ENCODE peak calls at places on chromosomes 3 and 15, in four cellular contexts. One of them, this sample, is unnamed.

GRCh38 chr3:13497386-13497785 is 17.3 kb downstream of the HDAC11 start:
- DNase-seq in lower lobe of right lung: no peak
- DNase-seq in adrenal gland: no peak
- DNase-seq in GM23338: no peak
- DNase-seq in this sample: no peak

GRCh38 chr3:186931487-186932280 is 1.4 kb downstream of the ST6GAL1 start:
- DNase-seq in adrenal gland: no peak
- DNase-seq in GM23338: peak; percentile 67
- DNase-seq in lower lobe of right lung: peak; percentile 79
- DNase-seq in this sample: no peak

GRCh38 chr3:186236357-186237020 is 125.5 kb downstream of the DGKG start:
- DNase-seq in lower lobe of right lung: no peak
- DNase-seq in adrenal gland: no peak
- DNase-seq in GM23338: no peak
- DNase-seq in this sample: no peak

GRCh38 chr3:125110016-125110875 is 54.4 kb upstream of the HEG1 start:
- DNase-seq in GM23338: no peak
- DNase-seq in lower lobe of right lung: no peak
- DNase-seq in adrenal gland: no peak
- DNase-seq in this sample: no peak

GRCh38 chr3:125011941-125012340 is 43.9 kb downstream of the HEG1 start:
- DNase-seq in adrenal gland: no peak
- DNase-seq in GM23338: no peak
- DNase-seq in lower lobe of right lung: no peak
- DNase-seq in this sample: no peak

GRCh38 chr3:141710888-141711616 is 27.0 kb upstream of the RNF7 start:
- DNase-seq in GM23338: no peak
- DNase-seq in lower lobe of right lung: no peak
- DNase-seq in adrenal gland: peak; percentile 40
- DNase-seq in this sample: no peak

GRCh38 chr15:68679961-68680371 is 101.2 kb downstream of the CORO2B start:
- DNase-seq in adrenal gland: no peak
- DNase-seq in lower lobe of right lung: no peak
- DNase-seq in GM23338: no peak
- DNase-seq in this sample: no peak

GRCh38 chr3:152308475-152308844 is 39.7 kb downstream of the MBNL1 start:
- DNase-seq in adrenal gland: no peak
- DNase-seq in lower lobe of right lung: no peak
- DNase-seq in GM23338: no peak
- DNase-seq in this sample: no peak

GRCh38 chr15:34582461-34583357 is 742 bp downstream of the GOLGA8B start:
- DNase-seq in GM23338: peak; percentile 40
- DNase-seq in lower lobe of right lung: no peak
- DNase-seq in adrenal gland: peak; percentile 43
- DNase-seq in this sample: no peak

GRCh38 chr15:50280271-50280670 is 14.7 kb upstream of the HDC start:
- DNase-seq in GM23338: no peak
- DNase-seq in adrenal gland: no peak
- DNase-seq in lower lobe of right lung: no peak
- DNase-seq in this sample: no peak

GRCh38 chr3:51815614-51816013 is 36.6 kb upstream of the IQCF6 start:
- DNase-seq in adrenal gland: no peak
- DNase-seq in lower lobe of right lung: no peak
- DNase-seq in GM23338: no peak
- DNase-seq in this sample: no peak

GRCh38 chr3:66464512-66464894 is 36.3 kb downstream of the LRIG1 start:
- DNase-seq in GM23338: no peak
- DNase-seq in adrenal gland: no peak
- DNase-seq in lower lobe of right lung: no peak
- DNase-seq in this sample: no peak

GRCh38 chr15:84023636-84024035 is 211.9 kb upstream of the GOLGA6L4 start:
- DNase-seq in GM23338: peak; percentile 70
- DNase-seq in lower lobe of right lung: no peak
- DNase-seq in adrenal gland: no peak
- DNase-seq in this sample: no peak

GRCh38 chr3:43998374-43998840 is 243.3 kb upstream of the TOPAZ1 start:
- DNase-seq in adrenal gland: no peak
- DNase-seq in lower lobe of right lung: peak; percentile 45
- DNase-seq in GM23338: peak; percentile 57
- DNase-seq in this sample: no peak

GRCh38 chr15:57708047-57708446 is 1.5 kb downstream of the POLR2M start:
- DNase-seq in GM23338: no peak
- DNase-seq in adrenal gland: no peak
- DNase-seq in lower lobe of right lung: no peak
- DNase-seq in this sample: no peak

GRCh38 chr3:134066539-134067310 is 37.0 kb upstream of the SLCO2A1 start:
- DNase-seq in lower lobe of right lung: no peak
- DNase-seq in GM23338: no peak
- DNase-seq in adrenal gland: no peak
- DNase-seq in this sample: no peak

GRCh38 chr3:46191730-46192129 is 16.4 kb downstream of the CCR1 start:
- DNase-seq in GM23338: no peak
- DNase-seq in lower lobe of right lung: no peak
- DNase-seq in adrenal gland: no peak
- DNase-seq in this sample: no peak

GRCh38 chr3:113103588-113103987 is 107.8 kb upstream of the BOC start:
- DNase-seq in GM23338: no peak
- DNase-seq in adrenal gland: no peak
- DNase-seq in lower lobe of right lung: no peak
- DNase-seq in this sample: no peak

GRCh38 chr3:51434746-51435323 is 43.8 kb downstream of the RBM15B start:
- DNase-seq in adrenal gland: peak; percentile 37
- DNase-seq in lower lobe of right lung: no peak
- DNase-seq in GM23338: peak; percentile 84
- DNase-seq in this sample: no peak

GRCh38 chr15:27268923-27269322 is 297.9 kb downstream of the GABRG3 start:
- DNase-seq in lower lobe of right lung: no peak
- DNase-seq in adrenal gland: no peak
- DNase-seq in GM23338: no peak
- DNase-seq in this sample: no peak

GRCh38 chr3:150917941-150918340 is 12.7 kb upstream of the MINDY4B start:
- DNase-seq in GM23338: no peak
- DNase-seq in lower lobe of right lung: no peak
- DNase-seq in adrenal gland: no peak
- DNase-seq in this sample: no peak

GRCh38 chr15:88982946-88983342 is 69.8 kb upstream of the MFGE8 start:
- DNase-seq in GM23338: no peak
- DNase-seq in lower lobe of right lung: no peak
- DNase-seq in adrenal gland: no peak
- DNase-seq in this sample: no peak

GRCh38 chr3:175728566-175728965 is 869.4 kb downstream of the NAALADL2 start:
- DNase-seq in adrenal gland: no peak
- DNase-seq in GM23338: no peak
- DNase-seq in lower lobe of right lung: no peak
- DNase-seq in this sample: no peak

GRCh38 chr15:91445701-91446100 is 345.6 kb downstream of the SV2B start:
- DNase-seq in adrenal gland: no peak
- DNase-seq in GM23338: no peak
- DNase-seq in lower lobe of right lung: no peak
- DNase-seq in this sample: no peak

GRCh38 chr15:86915811-86916331 is 836.2 kb downstream of the AGBL1 start:
- DNase-seq in GM23338: peak; percentile 76
- DNase-seq in lower lobe of right lung: no peak
- DNase-seq in adrenal gland: peak; percentile 36
- DNase-seq in this sample: no peak

GRCh38 chr3:190326930-190327329 is 4.7 kb upstream of the CLDN1 start:
- DNase-seq in adrenal gland: peak; percentile 54
- DNase-seq in GM23338: no peak
- DNase-seq in lower lobe of right lung: no peak
- DNase-seq in this sample: no peak

GRCh38 chr3:3015472-3016089 is 94.6 kb downstream of the IL5RA start:
- DNase-seq in GM23338: peak; percentile 61
- DNase-seq in lower lobe of right lung: no peak
- DNase-seq in adrenal gland: no peak
- DNase-seq in this sample: no peak

GRCh38 chr15:41806291-41807181 is 21.4 kb upstream of the JMJD7 start:
- DNase-seq in GM23338: peak; percentile 54
- DNase-seq in lower lobe of right lung: no peak
- DNase-seq in adrenal gland: no peak
- DNase-seq in this sample: no peak

GRCh38 chr3:149967067-149967685 is 3.5 kb downstream of the PFN2 start:
- DNase-seq in lower lobe of right lung: no peak
- DNase-seq in GM23338: peak; percentile 58
- DNase-seq in adrenal gland: no peak
- DNase-seq in this sample: no peak

GRCh38 chr3:58497074-58497473 is 5.2 kb downstream of the KCTD6 start:
- DNase-seq in lower lobe of right lung: no peak
- DNase-seq in adrenal gland: no peak
- DNase-seq in GM23338: peak; percentile 81
- DNase-seq in this sample: no peak

GRCh38 chr3:37580237-37580636 is 281.4 kb upstream of the CTDSPL start:
- DNase-seq in adrenal gland: no peak
- DNase-seq in lower lobe of right lung: no peak
- DNase-seq in GM23338: no peak
- DNase-seq in this sample: no peak

DNA sequence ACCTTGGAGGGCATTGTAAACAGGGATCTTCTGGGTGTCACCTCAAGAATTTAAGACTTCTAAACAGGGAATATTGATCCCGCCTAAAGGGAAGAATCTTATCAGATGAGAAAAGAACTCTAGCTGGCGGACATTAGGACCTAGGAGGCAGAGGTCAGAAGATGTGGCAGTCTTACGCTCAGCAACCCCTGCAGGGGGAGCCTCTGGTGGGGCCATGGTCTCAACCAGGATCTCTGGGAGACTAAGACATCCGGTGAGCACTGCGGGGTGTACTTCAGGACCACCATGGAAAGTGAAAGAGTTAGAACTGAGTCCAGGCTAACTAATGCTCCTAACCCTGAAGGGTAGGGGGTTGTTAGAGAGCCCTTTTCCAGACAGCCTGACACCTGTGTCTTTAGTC is 295.2 kb downstream of the VGLL3 start:
- DNase-seq in GM23338: peak; percentile 40
- DNase-seq in lower lobe of right lung: no peak
- DNase-seq in adrenal gland: no peak
- DNase-seq in this sample: no peak
- TF ChIP-seq CTCF in GM23338: peak; percentile 46
- TF ChIP-seq CTCF in lower lobe of right lung: no peak
- TF ChIP-seq CTCF in adrenal gland: no peak
- TF ChIP-seq CTCF in this sample: no peak

GRCh38 chr15:24956131-24956838 is 1.5 kb downstream of the SNRPN start:
- DNase-seq in lower lobe of right lung: peak; percentile 86
- DNase-seq in adrenal gland: peak; percentile 74
- DNase-seq in GM23338: peak; percentile 81
- DNase-seq in this sample: peak; percentile 55

GRCh38 chr15:24954783-24955548 is at the start of the genes SNRPN and SNURF:
- DNase-seq in GM23338: peak; percentile 76
- DNase-seq in adrenal gland: peak; percentile 78
- DNase-seq in lower lobe of right lung: peak; percentile 85
- DNase-seq in this sample: peak; percentile 66

GRCh38 chr15:24957691-24958090 is 2.9 kb downstream of the SNRPN start:
- DNase-seq in adrenal gland: no peak
- DNase-seq in lower lobe of right lung: no peak
- DNase-seq in GM23338: peak; percentile 42
- DNase-seq in this sample: no peak

DNA sequence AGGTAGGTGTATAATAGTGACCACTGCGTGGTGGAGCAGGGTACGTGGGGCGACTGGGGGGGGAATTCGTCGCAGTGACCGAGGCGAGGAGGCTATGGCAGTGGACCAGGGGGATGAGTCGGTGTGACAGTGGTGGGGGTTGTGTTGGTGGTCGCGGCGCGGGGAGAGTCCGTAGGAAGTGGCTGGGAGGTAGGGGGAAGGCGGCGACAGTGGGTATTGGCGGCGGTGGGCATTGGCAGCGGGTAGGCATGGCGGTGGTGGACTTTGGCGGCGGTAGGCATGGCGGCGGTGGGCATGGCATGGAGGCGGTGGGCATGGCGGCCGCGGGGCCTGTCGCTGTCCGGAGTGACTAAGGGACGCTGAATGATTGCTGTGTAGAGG is 752 bp downstream of the SNRPN start:
- DNase-seq in lower lobe of right lung: peak; percentile 46
- DNase-seq in adrenal gland: peak; percentile 24
- DNase-seq in GM23338: no peak
- DNase-seq in this sample: no peak
- TF ChIP-seq CTCF in lower lobe of right lung: no peak
- TF ChIP-seq CTCF in adrenal gland: no peak
- TF ChIP-seq CTCF in GM23338: no peak
- TF ChIP-seq CTCF in this sample: no peak

GRCh38 chr3:33141006-33141405 is 27.2 kb downstream of the CRTAP start:
- DNase-seq in lower lobe of right lung: no peak
- DNase-seq in GM23338: no peak
- DNase-seq in adrenal gland: no peak
- DNase-seq in this sample: no peak

GRCh38 chr3:33145901-33146580 is 32.2 kb downstream of the CRTAP start:
- DNase-seq in GM23338: no peak
- DNase-seq in lower lobe of right lung: no peak
- DNase-seq in adrenal gland: no peak
- DNase-seq in this sample: no peak

GRCh38 chr3:33145221-33145900 is 31.5 kb downstream of the CRTAP start:
- DNase-seq in lower lobe of right lung: no peak
- DNase-seq in adrenal gland: no peak
- DNase-seq in GM23338: no peak
- DNase-seq in this sample: no peak

GRCh38 chr3:33146791-33147445 is 33.1 kb downstream of the CRTAP start:
- DNase-seq in lower lobe of right lung: no peak
- DNase-seq in adrenal gland: no peak
- DNase-seq in GM23338: peak; percentile 5
- DNase-seq in this sample: no peak

DNA sequence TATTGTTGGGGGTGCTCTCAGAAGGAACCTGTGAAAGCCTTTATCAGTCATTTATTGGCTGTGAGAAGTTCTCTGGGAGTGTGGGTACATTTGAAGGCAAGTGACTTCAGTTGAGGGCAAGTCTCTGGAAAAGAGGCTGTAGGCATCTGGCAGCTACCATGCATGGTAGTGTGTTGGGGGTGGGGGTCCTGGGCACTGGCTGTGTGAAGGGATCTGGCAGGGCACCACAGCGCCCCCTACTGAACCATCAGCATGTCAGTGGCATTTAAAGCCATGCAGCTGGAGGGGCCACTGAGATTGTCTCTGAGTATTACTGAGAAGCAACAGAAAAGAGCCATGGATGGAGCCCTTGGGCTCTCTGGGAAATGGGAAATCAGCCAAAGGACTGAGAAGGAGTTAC is 30.6 kb downstream of the CRTAP start:
- DNase-seq in adrenal gland: no peak
- DNase-seq in lower lobe of right lung: no peak
- DNase-seq in GM23338: peak; percentile 85
- DNase-seq in this sample: no peak
- TF ChIP-seq CTCF in adrenal gland: no peak
- TF ChIP-seq CTCF in lower lobe of right lung: peak; percentile 39
- TF ChIP-seq CTCF in GM23338: peak; percentile 91
- TF ChIP-seq CTCF in this sample: peak; percentile 49

GRCh38 chr3:140420621-140421357 is 257.1 kb upstream of the TRIM42 start:
- DNase-seq in lower lobe of right lung: no peak
- DNase-seq in adrenal gland: no peak
- DNase-seq in GM23338: no peak
- DNase-seq in this sample: no peak
- TF ChIP-seq CTCF in lower lobe of right lung: no peak
- TF ChIP-seq CTCF in adrenal gland: no peak
- TF ChIP-seq CTCF in GM23338: no peak
- TF ChIP-seq CTCF in this sample: no peak

This sample was measured in CD14-positive monocyte.